ENCODE peak calls at places on chromosome 5, in seven cellular contexts. V is adrenal gland; N is tibial nerve; G is heart right ventricle; H is CD8-positive, alpha-beta memory T cell; F is BE2C; M is heart left ventricle. L is an unnamed sample.

GRCh38 chr5:98722188-98722587 is 51.3 kb upstream of the RGMB start:
- DNase-seq in V (no peak), N (no peak), G (no peak), H (no peak), F (no peak), M (no peak), L (no peak)

GRCh38 chr5:166617507-166617906 is 1673.9 kb upstream of the WWC1 start:
- DNase-seq in V (no peak), N (no peak), G (no peak), H (no peak), F (no peak), M (no peak), L (no peak)

GRCh38 chr5:3200356-3200755 is 395.3 kb upstream of the IRX1 start:
- DNase-seq in V (no peak), N (no peak), G (no peak), H (no peak), F (no peak), M (no peak), L (no peak)

GRCh38 chr5:10220253-10220652 is 29.4 kb downstream of the ATPSCKMT start:
- DNase-seq in V (no peak), N (no peak), G (no peak), H (no peak), F (no peak), M (no peak), L (no peak)

GRCh38 chr5:156181656-156182055 is 145.3 kb upstream of the SGCD start:
- DNase-seq in V (no peak), N (no peak), G (no peak), H (no peak), F (no peak), M (no peak), L (no peak)

GRCh38 chr5:71681282-71681681 is 37.8 kb upstream of the CARTPT start:
- DNase-seq in V (no peak), N (no peak), G (no peak), H (no peak), F (no peak), M (no peak), L (no peak)

GRCh38 chr5:67058998-67059746 is 137.4 kb downstream of the CD180 start:
- DNase-seq in V (peak; percentile 11), N (no peak), G (peak; percentile 14), H (no peak), F (no peak), M (peak; percentile 29), L (no peak)

GRCh38 chr5:23704176-23704855 is 196.9 kb downstream of the PRDM9 start:
- DNase-seq in V (no peak), N (no peak), G (no peak), H (no peak), F (no peak), M (no peak), L (no peak)

GRCh38 chr5:144467795-144468194 is 297.1 kb downstream of the KCTD16 start:
- DNase-seq in V (peak; percentile 8), N (no peak), G (no peak), H (no peak), F (no peak), M (no peak), L (no peak)

GRCh38 chr5:81125959-81126358 is 107.2 kb upstream of the CKMT2 start:
- DNase-seq in V (no peak), N (no peak), G (no peak), H (no peak), F (no peak), M (no peak), L (no peak)

GRCh38 chr5:131611064-131611381 is 24.0 kb downstream of the RAPGEF6 start:
- DNase-seq in V (no peak), N (no peak), G (no peak), H (no peak), F (no peak), M (no peak), L (no peak)

GRCh38 chr5:53482717-53483638 is 2.5 kb downstream of the FST start:
- DNase-seq in V (peak; percentile 40), N (no peak), G (peak; percentile 40), H (no peak), F (peak; percentile 22), M (peak; percentile 45), L (peak; percentile 29)

GRCh38 chr5:72441094-72441723 is 66.0 kb downstream of the ZNF366 start:
- DNase-seq in V (no peak), N (no peak), G (no peak), H (no peak), F (no peak), M (no peak), L (no peak)

GRCh38 chr5:119367502-119368237 is 11.9 kb downstream of the TNFAIP8 start:
- DNase-seq in V (no peak), N (no peak), G (no peak), H (no peak), F (no peak), M (no peak), L (no peak)

GRCh38 chr5:96093890-96094381 is 132.3 kb upstream of the ELL2 start:
- DNase-seq in V (no peak), N (no peak), G (no peak), H (no peak), F (no peak), M (no peak), L (no peak)
- H3K4me1 ChIP-seq in V (peaks cover 6% of the 10 kb centered on the region), N (no peaks in the 10 kb centered on the region), G (no peaks in the 10 kb centered on the region), H (no peaks in the 10 kb centered on the region), F (no peaks in the 10 kb centered on the region), M (peaks cover 17% of the 10 kb centered on the region), L (peaks cover 20% of the 10 kb centered on the region)

DNA sequence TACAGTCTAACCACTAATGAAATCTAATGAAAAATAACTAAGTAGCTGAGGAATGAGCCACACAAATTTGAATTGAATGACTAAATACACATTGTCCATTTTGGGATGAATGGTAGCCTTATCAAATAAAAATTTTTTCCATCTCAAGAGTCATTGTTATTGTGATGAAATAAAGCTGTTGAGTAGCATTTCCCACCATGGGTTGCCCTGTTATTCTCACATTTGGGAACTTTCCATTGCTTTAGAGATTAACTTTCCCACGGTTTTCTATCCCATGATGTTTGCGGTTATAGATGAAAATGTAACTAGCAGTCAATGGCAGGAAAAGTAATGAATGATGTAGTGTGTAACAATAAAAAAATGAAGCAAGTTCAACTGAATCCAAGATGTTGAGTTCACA is 59.9 kb upstream of the PLPP1 start:
- DNase-seq in V (no peak), N (no peak), G (no peak), H (no peak), F (no peak), M (no peak), L (no peak)
- H3K4me3 ChIP-seq in V (no peak overlapping the region), N (no peak overlapping the region), G (no peak overlapping the region), H (no peak overlapping the region), F (no peak overlapping the region), M (no peak overlapping the region), L (no peak overlapping the region)

GRCh38 chr5:108382784-108383358 is 973 bp upstream of the FBXL17 start:
- DNase-seq in V (peak; percentile 8), N (no peak), G (no peak), H (no peak), F (no peak), M (no peak), L (no peak)

GRCh38 chr5:108379722-108380530 is 2.0 kb downstream of the FBXL17 start:
- DNase-seq in V (no peak), N (no peak), G (no peak), H (no peak), F (no peak), M (no peak), L (no peak)

GRCh38 chr5:108381955-108382783 is at the start of gene FBXL17:
- DNase-seq in V (peak; percentile 96), N (peak; percentile 87), G (peak; percentile 93), H (peak; percentile 87), F (peak; percentile 90), M (peak; percentile 97), L (peak; percentile 94)

GRCh38 chr5:108381034-108381954 is 604 bp downstream of the FBXL17 start:
- DNase-seq in V (peak; percentile 76), N (peak; percentile 57), G (peak; percentile 85), H (peak; percentile 66), F (peak; percentile 75), M (peak; percentile 84), L (peak; percentile 85)

DNA sequence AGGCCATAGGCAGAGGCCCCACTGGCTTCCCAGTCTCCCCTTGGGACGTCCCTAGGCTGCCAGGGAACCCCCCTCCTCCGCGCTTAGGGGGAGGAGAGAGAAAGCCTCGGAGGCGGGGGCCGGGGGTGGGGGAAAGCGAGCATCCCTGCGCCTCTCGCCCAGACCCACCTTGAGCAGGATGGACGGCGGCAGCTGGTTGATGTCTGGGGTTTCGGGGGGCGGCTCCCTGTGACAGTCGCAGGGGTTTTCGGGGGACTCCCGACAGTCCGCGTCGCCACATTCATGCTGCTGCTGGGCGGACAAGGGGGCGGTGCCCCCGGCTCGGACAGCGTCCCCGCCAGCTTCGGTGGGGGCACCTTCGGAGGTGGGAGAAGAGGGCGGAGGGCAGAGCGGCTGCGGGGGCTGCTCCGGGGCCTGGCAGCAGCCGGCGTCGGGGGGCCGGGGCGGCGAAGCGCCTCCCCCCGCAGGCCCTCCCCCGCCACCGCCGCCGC is 1.3 kb downstream of the FBXL17 start:
- DNase-seq in V (peak; percentile 58), N (no peak), G (peak; percentile 60), H (peak; percentile 67), F (peak; percentile 50), M (peak; percentile 67), L (peak; percentile 63)
- H3K27me3 ChIP-seq in V (no peaks in the 10 kb centered on the region), N (no peaks in the 10 kb centered on the region), G (no peaks in the 10 kb centered on the region), H (no peaks in the 10 kb centered on the region), F (no peaks in the 10 kb centered on the region), M (no peaks in the 10 kb centered on the region), L (no peaks in the 10 kb centered on the region)

GRCh38 chr5:138951986-138952735 is 77.0 kb upstream of the LRRTM2 start:
- DNase-seq in V (no peak), N (no peak), G (no peak), H (no peak), F (no peak), M (no peak), L (no peak)

GRCh38 chr5:138949223-138949574 is 74.1 kb upstream of the LRRTM2 start:
- DNase-seq in V (no peak), N (no peak), G (no peak), H (no peak), F (no peak), M (no peak), L (no peak)

GRCh38 chr5:138949988-138950387 is 74.9 kb upstream of the LRRTM2 start:
- DNase-seq in V (peak; percentile 88), N (no peak), G (no peak), H (no peak), F (peak; percentile 71), M (no peak), L (no peak)

GRCh38 chr5:138951091-138951985 is 76.2 kb upstream of the LRRTM2 start:
- DNase-seq in V (no peak), N (no peak), G (no peak), H (no peak), F (no peak), M (no peak), L (no peak)

GRCh38 chr5:138950411-138951011 is 75.4 kb upstream of the LRRTM2 start:
- DNase-seq in V (peak; percentile 56), N (no peak), G (no peak), H (no peak), F (no peak), M (no peak), L (no peak)
- H3K4me1 ChIP-seq in V (peaks cover 48% of the 10 kb centered on the region), N (peaks cover 35% of the 10 kb centered on the region), G (peaks cover 85% of the 10 kb centered on the region), H (peaks cover 17% of the 10 kb centered on the region), F (peaks cover 86% of the 10 kb centered on the region), M (peaks cover 37% of the 10 kb centered on the region), L (peaks cover 87% of the 10 kb centered on the region)

DNA sequence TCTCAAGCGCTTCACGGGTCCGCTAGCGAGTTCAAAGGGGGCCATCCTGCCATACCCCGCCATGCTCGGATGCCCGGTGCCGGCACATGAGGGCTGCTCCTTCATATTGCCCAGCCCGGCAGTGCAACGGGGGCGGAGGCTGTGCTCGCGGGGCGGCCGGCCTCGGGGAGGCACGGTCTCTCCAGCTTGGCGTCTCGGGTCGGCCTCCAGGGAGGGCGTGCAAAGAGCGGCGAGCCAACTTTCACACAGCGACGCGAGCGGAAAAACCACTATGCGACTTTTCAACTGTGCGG is 456.1 kb downstream of the RAB3C start:
- DNase-seq in V (no peak), N (no peak), G (no peak), H (no peak), F (peak; percentile 52), M (no peak), L (no peak)
- H3K4me3 ChIP-seq in V (peak overlapping the region; percentile 30), N (peak overlapping the region; percentile 64), G (peak overlapping the region; percentile 51), H (peak overlapping the region; percentile 76), F (peak overlapping the region; percentile 95), M (peak overlapping the region; percentile 77), L (peak overlapping the region; percentile 76)

L was measured in left ventricle myocardium inferior.